ENCODE peak calls at places on chromosomes 16 and 17, in five cellular contexts. C, O, L, I and Q are unnamed samples.
A peak's percentile ranks its signal among the peaks of the same experiment; 100 is the strongest.

GRCh38 chr17:57703273-57703672 is 41.8 kb downstream of the CCDC182 start:
- DNase-seq in C (no peak), O (no peak), L (no peak), I (no peak), Q (peak; percentile 11)

GRCh38 chr17:53780320-53780719 is 42.4 kb upstream of the KIF2B start:
- DNase-seq in C (no peak), O (no peak), L (no peak), I (no peak), Q (no peak)

GRCh38 chr16:51201604-51202003 is 50.5 kb upstream of the SALL1 start:
- DNase-seq in C (no peak), O (no peak), L (no peak), I (no peak), Q (no peak)

GRCh38 chr16:51328708-51329107 is 177.6 kb upstream of the SALL1 start:
- DNase-seq in C (peak; percentile 35), O (no peak), L (no peak), I (no peak), Q (no peak)

GRCh38 chr16:50213939-50214519 is 52.3 kb upstream of the ADCY7 start:
- DNase-seq in C (peak; percentile 72), O (no peak), L (peak; percentile 54), I (peak; percentile 7), Q (no peak)

GRCh38 chr16:68369168-68369567 is 58.3 kb downstream of the PRMT7 start:
- DNase-seq in C (no peak), O (no peak), L (no peak), I (no peak), Q (no peak)

GRCh38 chr16:3131755-3132377 is 3.0 kb upstream of the ZNF213 start:
- DNase-seq in C (peak; percentile 63), O (peak; percentile 82), L (no peak), I (peak; percentile 60), Q (peak; percentile 85)

GRCh38 chr16:23016372-23016771 is 132.9 kb downstream of the USP31 start:
- DNase-seq in C (no peak), O (no peak), L (no peak), I (no peak), Q (no peak)

GRCh38 chr16:70576431-70577255 is 53.0 kb downstream of the SF3B3 start:
- DNase-seq in C (peak; percentile 85), O (no peak), L (no peak), I (no peak), Q (no peak)

GRCh38 chr16:84098939-84099338 is 17.8 kb downstream of the MBTPS1 start:
- DNase-seq in C (no peak), O (no peak), L (no peak), I (no peak), Q (no peak)

GRCh38 chr16:79509221-79509631 is 91.3 kb downstream of the MAF start:
- DNase-seq in C (no peak), O (no peak), L (no peak), I (no peak), Q (no peak)

GRCh38 chr16:74936902-74937560 is 47.9 kb downstream of the WDR59 start:
- DNase-seq in C (peak; percentile 82), O (no peak), L (no peak), I (no peak), Q (no peak)

DNA sequence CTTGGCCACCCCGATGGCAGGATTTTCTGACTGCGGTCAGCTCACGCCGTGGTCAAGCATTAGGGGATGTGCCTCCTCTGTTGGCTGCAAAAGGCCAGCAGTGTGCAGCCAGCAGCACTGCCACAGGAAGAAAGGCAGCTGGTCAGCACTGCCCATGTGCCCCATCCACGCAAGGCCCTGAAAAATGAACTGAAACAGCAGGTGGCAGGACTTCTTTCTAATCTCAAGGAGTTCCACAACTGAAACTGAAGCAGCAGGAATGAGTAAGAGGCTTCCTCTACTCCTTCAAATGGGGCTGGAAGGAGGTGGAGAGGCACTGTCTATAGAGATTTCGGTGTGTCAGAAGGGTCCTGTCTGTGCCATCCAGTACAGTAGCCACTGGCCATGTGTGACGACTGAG is 3.2 kb downstream of the ZNF500 start:
- DNase-seq in C (no peak), O (no peak), L (no peak), I (no peak), Q (no peak)
- H2BK12ac ChIP-seq in C (no peak overlapping the region), O (no peak overlapping the region), L (no peak overlapping the region), I (no peak overlapping the region), Q (no peak overlapping the region)

DNA sequence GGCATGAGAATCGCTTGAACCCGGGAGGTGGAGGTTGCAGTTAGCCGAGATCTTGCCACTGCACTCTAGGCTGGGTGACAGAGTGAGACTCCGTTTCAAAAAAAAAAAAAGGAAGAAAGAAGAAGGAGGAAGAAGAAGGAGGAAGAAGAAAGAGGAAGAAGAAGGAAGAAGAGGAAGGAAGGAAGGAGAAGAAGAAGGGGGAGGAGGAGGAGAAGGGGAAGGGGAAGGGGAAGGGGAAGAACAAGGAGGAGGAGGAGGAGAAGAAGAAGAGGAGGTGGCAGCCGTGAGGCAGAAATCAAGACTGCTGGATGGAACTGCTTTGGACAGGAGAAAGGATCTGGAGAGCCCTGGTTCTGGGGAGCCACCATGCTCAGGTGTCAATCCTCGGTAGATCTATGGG is 29.7 kb upstream of the PEMT start:
- DNase-seq in C (no peak), O (no peak), L (no peak), I (no peak), Q (no peak)
- H2BK12ac ChIP-seq in C (no peak overlapping the region), O (no peak overlapping the region), L (no peak overlapping the region), I (no peak overlapping the region), Q (no peak overlapping the region)

DNA sequence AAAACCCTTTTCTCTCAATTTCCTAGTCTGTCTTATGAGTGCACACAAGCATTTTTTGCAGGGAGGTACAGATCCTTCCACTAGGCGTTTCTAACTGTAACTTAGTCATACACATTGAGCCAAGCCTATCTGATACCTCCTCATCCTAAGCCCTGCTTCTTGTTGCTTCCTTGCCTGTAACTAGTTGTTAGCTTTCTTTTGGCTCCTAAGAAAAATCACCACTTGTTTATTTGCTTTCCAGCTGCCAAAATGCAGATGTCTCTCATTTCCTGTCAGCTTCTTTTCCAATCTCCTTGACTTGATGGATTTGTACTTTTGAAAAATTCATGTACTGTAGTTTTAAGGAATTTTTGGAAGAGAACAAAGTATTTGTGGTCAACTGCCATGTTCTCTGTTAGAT is 73.7 kb downstream of the TNRC6C start:
- DNase-seq in C (peak; percentile 25), O (no peak), L (no peak), I (no peak), Q (no peak)
- H2BK12ac ChIP-seq in C (no peak overlapping the region), O (no peak overlapping the region), L (no peak overlapping the region), I (no peak overlapping the region), Q (no peak overlapping the region)

DNA sequence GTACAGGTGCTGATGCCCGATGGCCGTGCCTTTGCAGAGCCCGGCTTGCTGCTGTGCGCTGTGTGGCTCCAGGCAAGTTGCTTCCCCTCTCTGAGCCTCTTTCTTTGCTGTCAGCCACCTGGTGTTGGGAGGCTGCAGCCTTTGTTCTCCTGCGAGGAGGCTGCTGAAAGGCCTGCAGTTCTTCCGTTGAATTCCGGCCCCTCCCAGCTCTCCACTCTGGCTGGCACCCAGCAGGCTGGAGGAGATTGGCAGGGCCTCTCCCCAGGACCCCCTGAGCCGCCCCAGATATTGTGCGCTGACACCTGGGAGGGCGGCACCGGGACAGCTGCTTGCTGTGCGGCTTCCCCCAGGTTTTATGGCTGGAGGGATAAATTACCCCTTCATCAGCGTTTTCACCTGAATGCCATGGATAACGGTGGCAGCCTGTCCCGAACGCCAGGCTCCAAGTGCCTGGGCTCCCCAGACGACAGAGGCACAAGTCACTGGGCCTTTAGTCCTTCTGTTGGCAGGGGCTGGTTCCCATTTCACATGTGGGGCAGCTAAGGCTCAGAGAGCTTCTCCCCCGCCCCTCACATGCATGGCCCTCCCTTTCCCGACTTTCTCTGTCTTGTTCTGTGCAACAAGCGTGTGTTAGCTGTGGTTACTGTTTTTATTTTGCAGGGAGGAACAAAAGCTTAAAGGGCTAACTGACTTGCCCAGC is 35.1 kb upstream of the GSE1 start:
- DNase-seq in C (no peak), O (no peak), L (no peak), I (no peak), Q (no peak)
- H2BK12ac ChIP-seq in C (no peak overlapping the region), O (no peak overlapping the region), L (peak overlapping the region; percentile 68), I (no peak overlapping the region), Q (peak overlapping the region; percentile 29)